ENCODE peak calls at places on chromosomes 7 and 10, in four cellular contexts. S is activated T-helper 1 cell treated with Interleukin-2 at 50 U/mL for 16 hours, T is glutamatergic neuron, P is NB4. N is an unnamed sample.

GRCh38 chr7:27576360-27576944 is 86.2 kb downstream of the HIBADH start:
- DNase-seq in S (no peak), T (no peak), P (peak), N (no peak)

GRCh38 chr10:131902691-131903090 is 1.9 kb downstream of the PPP2R2D start:
- DNase-seq in S (no peak), T (no peak), P (no peak), N (no peak)

GRCh38 chr10:95374597-95375209 is 83.9 kb upstream of the PDLIM1 start:
- DNase-seq in S (peak), T (peak), P (peak), N (no peak)

GRCh38 chr10:124539935-124540641 is 78.5 kb downstream of the LHPP start:
- DNase-seq in S (peak), T (peak), P (peak), N (peak)

GRCh38 chr7:122935620-122936019 is 49.4 kb upstream of the CADPS2 start:
- DNase-seq in S (no peak), T (no peak), P (no peak), N (no peak)

GRCh38 chr7:12716134-12716667 is 28.8 kb downstream of the ARL4A start:
- DNase-seq in S (no peak), T (no peak), P (no peak), N (no peak)

GRCh38 chr10:97119058-97119832 is 66.5 kb downstream of the SLIT1 start:
- DNase-seq in S (no peak), T (peak), P (no peak), N (no peak)

GRCh38 chr7:26705567-26705966 is 158.8 kb downstream of the SKAP2 start:
- DNase-seq in S (no peak), T (no peak), P (no peak), N (no peak)

GRCh38 chr7:127683776-127684681 is 32.0 kb downstream of the SND1 start:
- DNase-seq in S (no peak), T (no peak), P (peak), N (no peak)

GRCh38 chr10:110344622-110345021 is 39.9 kb upstream of the SMNDC1 start:
- DNase-seq in S (no peak), T (no peak), P (no peak), N (no peak)

GRCh38 chr10:50421026-50421719 is 169.9 kb upstream of the ASAH2 start:
- DNase-seq in S (no peak), T (peak), P (peak), N (no peak)

GRCh38 chr7:128785738-128786137 is 6.0 kb upstream of the CCDC136 start:
- DNase-seq in S (no peak), T (no peak), P (no peak), N (no peak)

GRCh38 chr10:51005551-51005950 is 68.7 kb upstream of the PRKG1 start:
- DNase-seq in S (no peak), T (no peak), P (no peak), N (no peak)

GRCh38 chr10:46028584-46029570 is 1.5 kb downstream of the NCOA4 start:
- DNase-seq in S (no peak), T (no peak), P (peak), N (no peak)

N was measured in T-helper 17 cell.